ENCODE peak calls at places on chromosomes 11 and 22, in eight cellular contexts. One of them, this sample, is unnamed.

GRCh38 chr22:47209547-47210023 is 447.1 kb downstream of the TBC1D22A start:
- DNase-seq in NCI-H460: no peak
- DNase-seq in esophagus muscularis mucosa: no peak
- DNase-seq in small intestine: no peak
- DNase-seq in foreskin keratinocyte: no peak
- DNase-seq in activated CD8-positive, alpha-beta memory T cell treated with anti-CD3 and anti-CD28 coated beads, Interleukin-2, amount 10 ng/mL, durations not matched to agents 7 days and 5 days: peak; percentile 33
- DNase-seq in A549: no peak
- DNase-seq in immature natural killer cell: no peak
- DNase-seq in this sample: no peak

GRCh38 chr22:36397081-36397766 is 9.5 kb upstream of the MYH9 start:
- DNase-seq in NCI-H460: no peak
- DNase-seq in esophagus muscularis mucosa: no peak
- DNase-seq in small intestine: no peak
- DNase-seq in foreskin keratinocyte: no peak
- DNase-seq in activated CD8-positive, alpha-beta memory T cell treated with anti-CD3 and anti-CD28 coated beads, Interleukin-2, amount 10 ng/mL, durations not matched to agents 7 days and 5 days: no peak
- DNase-seq in A549: peak; percentile 64
- DNase-seq in immature natural killer cell: no peak
- DNase-seq in this sample: no peak

GRCh38 chr22:30970356-30970746 is 1.3 kb downstream of the TUG1 start:
- DNase-seq in NCI-H460: no peak
- DNase-seq in esophagus muscularis mucosa: no peak
- DNase-seq in small intestine: no peak
- DNase-seq in foreskin keratinocyte: no peak
- DNase-seq in activated CD8-positive, alpha-beta memory T cell treated with anti-CD3 and anti-CD28 coated beads, Interleukin-2, amount 10 ng/mL, durations not matched to agents 7 days and 5 days: no peak
- DNase-seq in A549: no peak
- DNase-seq in immature natural killer cell: no peak
- DNase-seq in this sample: no peak

GRCh38 chr11:66885469-66886316 is 28.8 kb downstream of the LRFN4 start:
- DNase-seq in NCI-H460: no peak
- DNase-seq in esophagus muscularis mucosa: no peak
- DNase-seq in small intestine: no peak
- DNase-seq in foreskin keratinocyte: no peak
- DNase-seq in activated CD8-positive, alpha-beta memory T cell treated with anti-CD3 and anti-CD28 coated beads, Interleukin-2, amount 10 ng/mL, durations not matched to agents 7 days and 5 days: no peak
- DNase-seq in A549: peak; percentile 45
- DNase-seq in immature natural killer cell: no peak
- DNase-seq in this sample: no peak

GRCh38 chr22:44363214-44363979 is 50.6 kb upstream of the SHISAL1 start:
- DNase-seq in NCI-H460: peak; percentile 94
- DNase-seq in esophagus muscularis mucosa: no peak
- DNase-seq in small intestine: no peak
- DNase-seq in foreskin keratinocyte: peak; percentile 40
- DNase-seq in activated CD8-positive, alpha-beta memory T cell treated with anti-CD3 and anti-CD28 coated beads, Interleukin-2, amount 10 ng/mL, durations not matched to agents 7 days and 5 days: no peak
- DNase-seq in A549: peak; percentile 90
- DNase-seq in immature natural killer cell: no peak
- DNase-seq in this sample: no peak

GRCh38 chr11:95507794-95508193 is 276.8 kb upstream of the SESN3 start:
- DNase-seq in NCI-H460: no peak
- DNase-seq in esophagus muscularis mucosa: peak; percentile 42
- DNase-seq in small intestine: no peak
- DNase-seq in foreskin keratinocyte: no peak
- DNase-seq in activated CD8-positive, alpha-beta memory T cell treated with anti-CD3 and anti-CD28 coated beads, Interleukin-2, amount 10 ng/mL, durations not matched to agents 7 days and 5 days: no peak
- DNase-seq in A549: no peak
- DNase-seq in immature natural killer cell: no peak
- DNase-seq in this sample: no peak

GRCh38 chr11:11349870-11350325 is 3.2 kb downstream of the CSNK2A3 start:
- DNase-seq in NCI-H460: no peak
- DNase-seq in esophagus muscularis mucosa: no peak
- DNase-seq in small intestine: peak; percentile 5
- DNase-seq in foreskin keratinocyte: no peak
- DNase-seq in activated CD8-positive, alpha-beta memory T cell treated with anti-CD3 and anti-CD28 coated beads, Interleukin-2, amount 10 ng/mL, durations not matched to agents 7 days and 5 days: no peak
- DNase-seq in A549: no peak
- DNase-seq in immature natural killer cell: no peak
- DNase-seq in this sample: no peak

GRCh38 chr22:21928048-21928447 is 24.6 kb downstream of the PPM1F start:
- DNase-seq in NCI-H460: no peak
- DNase-seq in esophagus muscularis mucosa: no peak
- DNase-seq in small intestine: peak; percentile 18
- DNase-seq in foreskin keratinocyte: no peak
- DNase-seq in activated CD8-positive, alpha-beta memory T cell treated with anti-CD3 and anti-CD28 coated beads, Interleukin-2, amount 10 ng/mL, durations not matched to agents 7 days and 5 days: no peak
- DNase-seq in A549: no peak
- DNase-seq in immature natural killer cell: no peak
- DNase-seq in this sample: no peak

GRCh38 chr22:21761086-21761485 is 25.5 kb upstream of the YPEL1 start:
- DNase-seq in NCI-H460: no peak
- DNase-seq in esophagus muscularis mucosa: no peak
- DNase-seq in small intestine: no peak
- DNase-seq in foreskin keratinocyte: no peak
- DNase-seq in activated CD8-positive, alpha-beta memory T cell treated with anti-CD3 and anti-CD28 coated beads, Interleukin-2, amount 10 ng/mL, durations not matched to agents 7 days and 5 days: peak; percentile 84
- DNase-seq in A549: no peak
- DNase-seq in immature natural killer cell: peak; percentile 19
- DNase-seq in this sample: no peak

GRCh38 chr22:19178065-19178658 is 374 bp downstream of the SLC25A1 start:
- DNase-seq in NCI-H460: no peak
- DNase-seq in esophagus muscularis mucosa: no peak
- DNase-seq in small intestine: peak; percentile 79
- DNase-seq in foreskin keratinocyte: no peak
- DNase-seq in activated CD8-positive, alpha-beta memory T cell treated with anti-CD3 and anti-CD28 coated beads, Interleukin-2, amount 10 ng/mL, durations not matched to agents 7 days and 5 days: peak; percentile 67
- DNase-seq in A549: no peak
- DNase-seq in immature natural killer cell: peak; percentile 58
- DNase-seq in this sample: no peak

GRCh38 chr22:40411506-40411861 is 41.1 kb downstream of the SGSM3 start:
- DNase-seq in NCI-H460: no peak
- DNase-seq in esophagus muscularis mucosa: no peak
- DNase-seq in small intestine: no peak
- DNase-seq in foreskin keratinocyte: no peak
- DNase-seq in activated CD8-positive, alpha-beta memory T cell treated with anti-CD3 and anti-CD28 coated beads, Interleukin-2, amount 10 ng/mL, durations not matched to agents 7 days and 5 days: no peak
- DNase-seq in A549: no peak
- DNase-seq in immature natural killer cell: no peak
- DNase-seq in this sample: no peak

GRCh38 chr11:1168721-1169161 is 11.0 kb downstream of the MUC5AC start:
- DNase-seq in NCI-H460: no peak
- DNase-seq in esophagus muscularis mucosa: no peak
- DNase-seq in small intestine: no peak
- DNase-seq in foreskin keratinocyte: no peak
- DNase-seq in activated CD8-positive, alpha-beta memory T cell treated with anti-CD3 and anti-CD28 coated beads, Interleukin-2, amount 10 ng/mL, durations not matched to agents 7 days and 5 days: no peak
- DNase-seq in A549: no peak
- DNase-seq in immature natural killer cell: no peak
- DNase-seq in this sample: no peak

GRCh38 chr22:45208993-45209838 is 31.5 kb downstream of the KIAA0930 start:
- DNase-seq in NCI-H460: no peak
- DNase-seq in esophagus muscularis mucosa: no peak
- DNase-seq in small intestine: no peak
- DNase-seq in foreskin keratinocyte: no peak
- DNase-seq in activated CD8-positive, alpha-beta memory T cell treated with anti-CD3 and anti-CD28 coated beads, Interleukin-2, amount 10 ng/mL, durations not matched to agents 7 days and 5 days: no peak
- DNase-seq in A549: peak; percentile 26
- DNase-seq in immature natural killer cell: no peak
- DNase-seq in this sample: no peak